ENCODE peak calls at places on chromosomes 12 and 14, in four cellular contexts. D is Peyer's patch, Z is foreskin keratinocyte, X is WTC11. B is an unnamed sample.

GRCh38 chr14:76753799-76754198 is 7.5 kb upstream of the VASH1 start:
- DNase-seq in D (no peak), Z (no peak), X (no peak), B (no peak)

GRCh38 chr14:99183311-99183710 is 88.7 kb downstream of the BCL11B start:
- DNase-seq in D (no peak), Z (no peak), X (no peak), B (no peak)

GRCh38 chr12:124852329-124852831 is 11.3 kb downstream of the SCARB1 start:
- DNase-seq in D (peak; percentile 80), Z (no peak), X (no peak), B (peak; percentile 53)

GRCh38 chr14:96260341-96260821 is 4.4 kb downstream of the BDKRB1 start:
- DNase-seq in D (no peak), Z (no peak), X (no peak), B (no peak)

GRCh38 chr14:104898195-104898558 is 26.5 kb upstream of the PLD4 start:
- DNase-seq in D (no peak), Z (no peak), X (no peak), B (no peak)

GRCh38 chr12:3047961-3048360 is 29.2 kb upstream of the TSPAN9 start:
- DNase-seq in D (no peak), Z (no peak), X (peak; percentile 10), B (no peak)

GRCh38 chr14:60067911-60068310 is 23.8 kb upstream of the PCNX4 start:
- DNase-seq in D (no peak), Z (no peak), X (no peak), B (no peak)

GRCh38 chr12:51891843-51892242 is 3.9 kb downstream of the ANKRD33 start:
- DNase-seq in D (no peak), Z (no peak), X (no peak), B (no peak)

GRCh38 chr12:57881035-57881973 is 34.8 kb upstream of the CTDSP2 start:
- DNase-seq in D (no peak), Z (no peak), X (no peak), B (no peak)

GRCh38 chr14:75443203-75443969 is 15.6 kb downstream of the JDP2 start:
- DNase-seq in D (no peak), Z (no peak), X (no peak), B (no peak)
- TF ChIP-seq CTCF in D (no peak), Z (no peak), X (no peak), B (no peak)

DNA sequence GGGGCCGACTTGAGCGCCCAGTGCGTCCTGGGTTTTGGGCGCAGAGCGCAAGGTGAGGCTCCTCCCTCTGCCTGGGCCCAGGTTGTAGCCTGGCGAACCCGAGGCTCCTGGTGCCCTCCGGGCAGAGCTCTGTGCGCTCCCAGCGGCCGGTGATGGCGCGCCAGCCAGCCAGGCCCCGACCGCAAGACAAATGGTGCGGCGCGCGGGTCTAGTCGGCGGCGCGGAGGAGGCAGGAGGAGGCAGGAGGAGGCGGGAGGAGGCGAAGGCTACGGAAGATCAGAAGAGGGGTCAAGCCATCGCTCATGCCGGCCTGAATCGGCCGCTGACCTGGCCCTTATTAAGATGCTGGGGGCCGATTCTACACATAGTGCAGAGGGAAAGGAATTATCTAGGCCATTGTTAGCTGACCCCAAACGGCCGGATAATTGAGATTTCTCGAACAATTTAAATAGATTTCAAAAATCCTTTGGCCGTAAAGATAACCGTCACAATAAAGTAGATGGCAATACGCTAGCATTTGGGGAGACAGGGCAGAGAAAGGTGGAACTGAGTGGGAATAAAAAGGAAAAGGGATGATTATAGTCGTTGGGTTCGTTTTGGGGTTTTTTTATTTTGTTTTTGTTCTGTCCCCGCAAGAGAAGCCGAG is 2.8 kb downstream of the TBX5 start:
- DNase-seq in D (no peak), Z (no peak), X (peak; percentile 87), B (no peak)
- TF ChIP-seq CTCF in D (no peak), Z (peak; percentile 20), X (no peak), B (no peak)

DNA sequence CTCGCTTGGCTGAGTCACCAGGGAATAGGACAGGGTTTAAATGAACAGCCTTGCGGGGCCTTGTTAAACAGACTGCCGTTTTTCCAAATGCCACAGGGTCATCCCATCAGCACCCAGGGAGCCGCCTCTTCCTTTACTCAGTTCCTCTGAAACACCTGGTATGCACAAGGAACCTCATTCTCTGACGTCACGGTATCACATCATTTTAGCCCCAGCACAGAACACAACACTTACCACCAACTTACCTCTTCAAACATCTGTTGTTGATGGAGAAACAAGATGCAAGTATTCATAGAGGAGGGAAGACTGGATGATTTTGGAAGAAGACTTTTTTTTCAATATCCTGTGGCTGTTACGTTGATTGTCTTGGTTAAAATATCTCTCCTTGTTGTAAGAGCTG is 535.3 kb upstream of the TMEM132C start:
- DNase-seq in D (no peak), Z (no peak), X (no peak), B (no peak)
- TF ChIP-seq CTCF in D (no peak), Z (no peak), X (no peak), B (no peak)

DNA sequence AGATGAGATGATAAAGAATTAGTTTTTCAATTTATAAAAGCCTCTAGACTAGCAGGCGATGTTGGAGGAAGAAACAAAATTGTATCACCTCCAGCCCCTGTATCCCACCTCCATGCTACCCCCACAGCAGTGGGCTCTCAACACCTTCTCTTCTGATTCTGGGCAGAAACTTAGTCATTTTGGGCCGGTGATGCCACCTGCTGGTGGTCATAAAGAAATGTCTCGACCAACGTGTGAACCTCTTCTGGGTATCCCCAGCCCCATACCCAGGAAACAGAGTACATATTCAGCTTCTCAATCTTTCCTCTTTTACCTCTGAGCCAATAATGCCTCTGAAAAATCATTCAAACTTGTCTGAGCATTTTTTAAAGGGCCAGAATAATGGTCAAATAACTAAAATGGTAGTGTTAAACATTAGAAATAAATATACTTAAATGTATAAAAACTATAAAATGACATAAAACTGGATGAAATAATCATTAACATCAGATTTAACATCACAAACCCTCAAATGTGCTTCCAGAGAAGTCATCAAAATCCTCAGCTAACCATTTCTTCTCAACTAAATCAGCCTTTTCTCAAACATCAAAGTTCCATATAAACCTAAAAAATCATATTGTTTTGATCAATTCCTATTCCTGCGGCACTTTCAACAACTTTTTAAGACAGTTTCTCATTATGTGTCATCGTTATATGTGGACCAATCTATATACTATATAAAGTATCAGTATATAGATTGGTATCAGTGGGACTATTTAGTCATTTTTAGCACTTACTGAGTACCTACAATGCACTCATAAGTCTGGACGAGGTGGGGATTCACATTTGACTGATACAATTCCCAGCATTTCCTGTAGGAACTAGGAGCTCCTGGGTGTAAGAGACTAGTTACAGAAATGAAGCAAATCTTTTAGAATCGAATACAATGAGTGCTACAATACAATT is 69.4 kb downstream of the ATXN2 start:
- DNase-seq in D (peak; percentile 52), Z (peak; percentile 30), X (peak; percentile 69), B (peak; percentile 68)
- TF ChIP-seq CTCF in D (peak; percentile 29), Z (peak; percentile 67), X (peak; percentile 46), B (peak; percentile 71)

DNA sequence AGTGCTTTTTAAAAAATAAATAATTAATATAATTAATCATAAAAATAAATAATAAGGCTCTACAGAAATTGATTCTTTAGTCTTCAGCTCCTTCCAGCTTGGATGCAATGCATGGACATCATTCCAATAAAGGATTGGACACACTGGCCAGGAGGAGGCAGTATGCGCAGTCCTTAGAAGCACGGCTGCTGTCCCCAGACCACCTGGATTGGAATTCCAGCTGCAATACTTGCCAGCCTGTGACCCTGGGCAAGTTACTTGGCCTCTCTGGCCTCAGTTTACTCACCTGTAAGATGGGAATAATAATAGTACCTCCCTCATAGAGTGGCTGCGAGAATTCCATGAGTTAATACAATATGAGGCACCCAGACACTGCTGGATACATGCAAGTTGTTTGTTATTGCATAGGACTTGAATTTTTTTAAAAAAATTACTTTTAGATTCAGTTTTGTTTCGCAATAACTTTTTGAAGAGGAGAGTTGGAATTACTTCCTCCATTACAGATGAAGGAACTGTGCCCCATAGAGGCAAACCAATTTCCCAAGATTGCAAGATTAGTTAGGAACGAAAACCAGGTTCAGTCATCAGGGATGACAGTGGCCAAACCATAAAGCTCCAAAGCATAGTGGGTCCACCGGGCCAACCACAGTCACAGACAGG is 12.2 kb downstream of the RPH3A start:
- DNase-seq in D (no peak), Z (no peak), X (no peak), B (no peak)
- TF ChIP-seq CTCF in D (no peak), Z (no peak), X (no peak), B (no peak)

GRCh38 chr14:92986254-92987147 is 63.6 kb downstream of the CHGA start:
- DNase-seq in D (no peak), Z (peak; percentile 29), X (no peak), B (peak; percentile 34)
- TF ChIP-seq CTCF in D (no peak), Z (no peak), X (no peak), B (no peak)

DNA sequence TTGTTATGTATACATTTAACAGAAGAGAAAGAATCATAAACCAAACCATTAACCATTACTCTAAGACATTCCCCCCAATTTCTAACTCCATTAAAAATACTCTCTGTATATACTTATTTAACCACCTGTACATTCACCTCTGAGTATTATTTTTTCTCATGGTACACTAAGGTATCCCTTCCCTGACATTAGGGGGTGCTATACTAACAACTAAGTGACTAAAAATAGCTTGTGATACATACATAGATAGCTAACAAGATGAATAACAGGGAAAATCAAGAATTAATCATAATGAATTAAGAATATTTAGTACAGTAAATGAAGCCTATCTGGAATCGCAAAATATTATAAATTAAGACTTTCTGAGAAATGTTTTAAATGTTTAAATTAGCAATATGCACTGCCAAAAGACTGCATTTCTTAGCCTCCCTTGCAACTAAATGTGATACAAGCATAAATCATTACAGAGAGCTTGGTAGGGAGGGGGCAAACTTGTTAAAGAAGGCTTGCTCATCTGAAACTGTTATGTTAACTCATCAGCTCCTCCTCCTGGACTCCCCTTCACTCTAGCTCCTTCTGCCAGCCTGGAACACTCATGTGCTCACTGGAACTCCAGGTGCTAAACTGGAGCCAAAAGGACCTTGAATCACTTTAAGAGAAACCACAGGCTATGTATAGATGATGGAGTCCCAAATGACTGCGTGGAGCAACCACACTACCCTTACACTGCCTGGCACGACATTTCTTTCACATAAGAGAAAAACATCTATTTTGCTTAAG is 14.9 kb downstream of the C2CD5 start:
- DNase-seq in D (no peak), Z (peak; percentile 66), X (no peak), B (no peak)
- TF ChIP-seq CTCF in D (no peak), Z (peak; percentile 76), X (peak; percentile 32), B (peak; percentile 23)

DNA sequence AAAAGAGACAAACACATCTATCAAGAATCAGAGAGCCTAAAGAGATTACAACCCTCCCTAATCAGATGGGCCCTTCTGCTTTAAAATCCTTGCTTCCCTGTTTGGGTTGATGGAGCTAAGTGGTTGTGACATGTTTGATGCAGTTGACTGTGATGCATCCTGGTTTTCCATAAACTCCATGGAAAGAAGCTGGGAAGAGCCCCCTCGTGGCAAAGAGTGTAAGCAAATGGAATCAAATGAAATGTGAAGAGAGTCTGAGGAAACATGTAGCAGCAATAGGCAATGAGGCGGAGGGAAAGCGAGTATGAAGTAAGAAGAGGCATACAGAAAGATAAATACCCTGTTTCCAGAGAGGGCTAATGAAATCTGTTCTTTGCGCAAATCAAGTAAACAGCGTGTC is 70.4 kb upstream of the SLCO1C1 start:
- DNase-seq in D (no peak), Z (no peak), X (peak; percentile 31), B (peak; percentile 4)
- TF ChIP-seq CTCF in D (no peak), Z (peak; percentile 15), X (peak; percentile 16), B (no peak)

GRCh38 chr14:49139593-49139992 is 446.6 kb downstream of the RPS29 start:
- DNase-seq in D (no peak), Z (no peak), X (no peak), B (no peak)

GRCh38 chr14:49134940-49135339 is 451.2 kb downstream of the RPS29 start:
- DNase-seq in D (no peak), Z (no peak), X (peak; percentile 12), B (no peak)
- TF ChIP-seq CTCF in D (no peak), Z (no peak), X (no peak), B (no peak)